ENCODE peak calls at places on chromosomes 4 and X, in four cellular contexts. U is prostate gland, E is uterus, F is HL-60. Z is an unnamed sample. For H3K27me3, the result is how much of the 10 kb centered on the place peaks cover.

GRCh38 chr4:82469776-82470345 is 39.5 kb downstream of the ENOPH1 start:
- DNase-seq in U (no peak), E (no peak), F (no peak), Z (no peak)

GRCh38 chrX:30141966-30142365 is 73.4 kb upstream of the MAGEB2 start:
- DNase-seq in U (no peak), E (no peak), F (no peak), Z (no peak)

GRCh38 chr4:8117278-8117682 is 41.3 kb downstream of the ABLIM2 start:
- DNase-seq in U (no peak), E (peak), F (no peak), Z (peak)

GRCh38 chr4:41696768-41697167 is 51.8 kb downstream of the PHOX2B start:
- DNase-seq in U (no peak), E (no peak), F (no peak), Z (no peak)

GRCh38 chrX:77404318-77404878 is 42.8 kb upstream of the FGF16 start:
- DNase-seq in U (no peak), E (peak), F (no peak), Z (no peak)

GRCh38 chr4:158936238-158936637 is 166.6 kb upstream of the RAPGEF2 start:
- DNase-seq in U (no peak), E (no peak), F (peak), Z (no peak)

GRCh38 chr4:39514888-39515401 is 12.3 kb downstream of the UGDH start:
- DNase-seq in U (peak), E (no peak), F (no peak), Z (no peak)

GRCh38 chrX:43266487-43266886 is 389.6 kb upstream of the MAOA start:
- DNase-seq in U (no peak), E (no peak), F (no peak), Z (no peak)

GRCh38 chrX:12657881-12658280 is 133.3 kb upstream of the PRPS2 start:
- DNase-seq in U (no peak), E (no peak), F (no peak), Z (no peak)

GRCh38 chr4:80112236-80112635 is 39.2 kb upstream of the ANTXR2 start:
- DNase-seq in U (no peak), E (peak), F (no peak), Z (no peak)

GRCh38 chr4:67580577-67580976 is 22.1 kb downstream of the STAP1 start:
- DNase-seq in U (no peak), E (no peak), F (no peak), Z (no peak)

GRCh38 chr4:178752954-178753525 is 1310.8 kb upstream of the AGA start:
- DNase-seq in U (no peak), E (no peak), F (no peak), Z (no peak)

GRCh38 chr4:87944967-87945366 is 30.5 kb upstream of the SPP1 start:
- DNase-seq in U (no peak), E (no peak), F (no peak), Z (no peak)

GRCh38 chr4:76590847-76591281 is 155.8 kb downstream of the SHROOM3 start:
- DNase-seq in U (no peak), E (no peak), F (no peak), Z (no peak)

GRCh38 chrX:80747832-80748231 is 61.8 kb downstream of the BRWD3 start:
- DNase-seq in U (no peak), E (no peak), F (no peak), Z (no peak)

GRCh38 chrX:152343306-152343705 is 107.8 kb downstream of the GABRA3 start:
- DNase-seq in U (no peak), E (no peak), F (no peak), Z (no peak)

GRCh38 chrX:12865359-12865758 is 1.5 kb upstream of the TLR7 start:
- DNase-seq in U (no peak), E (no peak), F (peak), Z (no peak)

GRCh38 chrX:15947648-15948317 is 93.2 kb upstream of the AP1S2 start:
- DNase-seq in U (no peak), E (no peak), F (no peak), Z (no peak)

GRCh38 chrX:120660638-120661037 is 30.8 kb upstream of the C1GALT1C1 start:
- DNase-seq in U (no peak), E (no peak), F (no peak), Z (no peak)

GRCh38 chrX:94288325-94288724 is 614.3 kb downstream of the FAM133A start:
- DNase-seq in U (no peak), E (no peak), F (no peak), Z (no peak)

GRCh38 chrX:82816572-82816971 is 691.5 kb upstream of the POU3F4 start:
- DNase-seq in U (no peak), E (no peak), F (no peak), Z (no peak)

GRCh38 chrX:96841325-96841724 is 42.4 kb upstream of the RPA4 start:
- DNase-seq in U (no peak), E (no peak), F (no peak), Z (peak)

GRCh38 chr4:7784131-7784870 is 155.4 kb downstream of the AFAP1 start:
- DNase-seq in U (no peak), E (no peak), F (no peak), Z (no peak)

GRCh38 chrX:116961872-116962582 is 499.3 kb upstream of the CT83 start:
- DNase-seq in U (no peak), E (no peak), F (no peak), Z (no peak)

GRCh38 chrX:9285342-9285771 is 179.5 kb upstream of the TBL1X start:
- DNase-seq in U (no peak), E (no peak), F (no peak), Z (no peak)

GRCh38 chr4:100317032-100317864 is 127.0 kb upstream of the DDIT4L start:
- DNase-seq in U (no peak), E (no peak), F (no peak), Z (no peak)

GRCh38 chrX:110006826-110007375 is 4.0 kb downstream of the TMEM164 start:
- DNase-seq in U (no peak), E (no peak), F (no peak), Z (no peak)

GRCh38 chrX:362937-363620 is 23.6 kb downstream of the PPP2R3B start:
- DNase-seq in U (no peak), E (no peak), F (no peak), Z (no peak)

GRCh38 chr4:17941731-17942130 is 79.8 kb downstream of the LCORL start:
- DNase-seq in U (no peak), E (no peak), F (no peak), Z (no peak)

GRCh38 chr4:127667772-127668171 is 35.0 kb downstream of the INTU start:
- DNase-seq in U (no peak), E (no peak), F (no peak), Z (no peak)

GRCh38 chr4:89152972-89153371 is 41.6 kb downstream of the TIGD2 start:
- DNase-seq in U (no peak), E (no peak), F (no peak), Z (no peak)

GRCh38 chrX:107542500-107542899 is 85.8 kb upstream of the PRPS1 start:
- DNase-seq in U (peak), E (no peak), F (no peak), Z (no peak)

GRCh38 chr4:153465583-153465921 is 608 bp upstream of the TMEM131L start:
- DNase-seq in U (peak), E (no peak), F (no peak), Z (peak)

GRCh38 chr4:152850377-152850776 is 70.6 kb downstream of the ARFIP1 start:
- DNase-seq in U (no peak), E (no peak), F (peak), Z (peak)

GRCh38 chr4:37524267-37524666 is 161.9 kb downstream of the RELL1 start:
- DNase-seq in U (no peak), E (no peak), F (no peak), Z (no peak)

GRCh38 chrX:112844250-112844649 is 3.6 kb upstream of the AMOT start:
- DNase-seq in U (no peak), E (no peak), F (no peak), Z (no peak)

GRCh38 chr4:146407257-146407656 is 114.5 kb downstream of the SLC10A7 start:
- DNase-seq in U (no peak), E (no peak), F (no peak), Z (no peak)

DNA sequence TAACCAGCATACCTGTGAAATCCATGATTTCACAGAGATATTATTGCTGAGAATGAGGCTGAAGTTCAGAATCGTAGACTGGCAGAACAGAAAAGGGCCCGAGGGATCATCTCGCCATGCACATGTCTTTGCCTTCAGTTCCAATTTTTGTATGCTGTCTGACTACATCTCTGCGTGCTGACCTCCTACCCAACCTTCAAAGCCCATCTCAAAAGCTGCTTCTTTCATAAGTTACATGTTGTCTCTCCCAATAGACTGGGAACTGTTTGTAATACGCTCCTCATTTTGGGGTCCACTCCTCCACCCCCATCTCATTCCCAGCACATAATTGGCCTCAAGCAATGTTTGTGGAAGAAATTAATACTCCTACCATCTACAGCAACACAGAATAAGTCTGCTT is 78.2 kb downstream of the RTL5 start:
- DNase-seq in U (no peak), E (no peak), F (no peak), Z (no peak)
- H3K27me3 ChIP-seq in U (under half), E (under half), F (under half), Z (under half)

DNA sequence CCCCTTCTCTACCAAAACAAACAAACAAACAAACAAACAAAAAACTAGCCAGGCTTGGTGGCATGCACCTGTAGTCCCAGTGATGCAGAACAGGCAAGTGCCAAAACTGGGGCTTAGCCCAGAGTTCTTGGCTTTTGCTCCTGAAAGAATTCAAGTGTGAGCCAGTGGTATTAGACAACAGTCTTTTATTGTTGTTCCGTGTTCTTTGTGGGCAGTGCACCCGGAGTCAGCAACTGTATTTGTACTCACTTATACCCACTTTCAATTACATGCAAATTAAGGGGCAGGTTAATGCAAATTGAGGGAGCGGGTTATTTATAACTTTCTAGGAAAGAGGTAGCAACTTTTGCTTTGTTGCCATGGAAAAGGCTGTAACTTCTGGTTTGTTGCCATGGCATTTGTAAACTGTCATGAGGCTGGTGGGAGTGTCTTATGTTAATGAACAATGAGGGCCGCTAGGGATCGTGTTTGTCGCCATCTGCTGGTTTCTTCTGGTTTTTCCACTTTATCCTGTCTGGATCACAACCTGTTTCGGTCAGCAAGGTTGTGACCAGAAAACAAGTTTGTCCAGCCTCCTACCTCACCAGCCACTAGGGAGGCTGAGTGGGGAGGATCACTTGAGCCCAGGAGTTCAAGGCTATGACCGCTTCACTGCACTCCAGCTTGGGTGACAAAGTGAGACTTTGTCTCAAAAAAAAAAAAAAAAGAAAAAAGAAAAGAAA is 88.8 kb upstream of the ESX1 start:
- DNase-seq in U (no peak), E (peak), F (no peak), Z (no peak)
- H3K27me3 ChIP-seq in U (under half), E (under half), F (under half), Z (under half)

GRCh38 chr4:2062808-2063524 is 3.8 kb downstream of the NAT8L start:
- DNase-seq in U (no peak), E (no peak), F (no peak), Z (no peak)
- H3K27me3 ChIP-seq in U (under half), E (under half), F (under half), Z (under half)

DNA sequence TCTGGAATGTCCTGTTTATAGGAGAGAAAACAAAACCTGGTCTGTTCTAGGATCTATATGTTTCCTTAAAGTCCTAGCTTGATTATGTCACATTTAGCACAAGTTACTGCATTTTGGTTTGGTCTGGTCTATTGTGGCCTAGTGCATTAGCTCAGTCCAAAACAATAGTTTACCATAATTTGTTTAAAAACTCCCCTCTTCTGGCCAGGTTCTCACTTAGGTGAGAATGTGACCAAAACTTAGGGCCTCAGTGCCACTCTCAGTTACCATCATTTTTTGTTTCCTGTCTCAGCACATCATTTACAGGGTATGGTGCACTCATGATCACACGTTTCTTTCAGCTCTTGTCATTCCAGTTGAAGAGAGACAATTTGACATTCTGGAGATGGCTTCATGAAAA is 378.5 kb downstream of the KLHL4 start:
- DNase-seq in U (no peak), E (no peak), F (no peak), Z (no peak)
- H3K27me3 ChIP-seq in U (under half), E (under half), F (under half), Z (under half)

GRCh38 chr4:560731-561211 is 15.3 kb downstream of the TMEM271 start:
- DNase-seq in U (no peak), E (no peak), F (no peak), Z (no peak)

GRCh38 chr4:561456-561855 is 14.6 kb downstream of the TMEM271 start:
- DNase-seq in U (no peak), E (no peak), F (no peak), Z (no peak)

GRCh38 chr4:560061-560460 is 16.0 kb downstream of the TMEM271 start:
- DNase-seq in U (no peak), E (no peak), F (no peak), Z (no peak)

GRCh38 chr4:552059-552458 is 24.0 kb downstream of the TMEM271 start:
- DNase-seq in U (no peak), E (no peak), F (no peak), Z (no peak)

DNA sequence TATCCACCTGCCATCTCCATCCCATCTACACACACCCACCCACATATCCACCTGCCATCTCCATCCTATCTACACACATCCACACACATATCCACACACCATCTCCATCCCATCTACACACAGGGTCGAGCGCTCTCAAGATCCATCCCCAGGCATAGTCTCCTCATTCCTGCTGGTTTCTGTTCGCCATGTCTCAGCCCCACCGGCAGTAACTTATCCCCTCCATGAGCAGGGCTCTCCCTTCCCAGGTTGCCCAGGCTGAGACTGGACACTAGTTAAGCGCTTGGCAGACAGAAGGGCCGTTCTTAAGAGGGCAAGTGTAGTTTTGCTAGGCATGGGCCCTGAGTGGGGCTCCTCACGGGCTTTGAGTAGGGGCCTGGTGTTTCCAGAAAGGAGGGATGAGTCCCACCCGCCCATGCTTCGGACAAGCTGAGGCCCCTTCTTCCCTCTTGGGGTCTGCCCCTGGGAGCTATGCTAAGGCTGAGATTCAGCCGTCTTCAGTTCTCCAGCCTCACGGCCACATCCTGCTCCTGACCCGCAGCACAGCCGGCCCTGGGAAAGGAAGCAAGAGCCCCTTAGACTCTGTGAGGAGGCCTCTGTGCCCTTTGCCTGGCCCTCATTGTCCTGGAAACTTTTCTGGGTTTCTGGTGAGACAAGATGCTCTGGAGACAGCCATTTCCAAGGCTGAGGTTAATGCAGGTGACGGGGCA is 20.4 kb downstream of the TMEM271 start:
- DNase-seq in U (no peak), E (no peak), F (no peak), Z (no peak)
- H3K27me3 ChIP-seq in U (under half), E (under half), F (under half), Z (under half)

GRCh38 chr4:174540175-174540574 is 17.9 kb upstream of the HPGD start:
- DNase-seq in U (no peak), E (no peak), F (no peak), Z (no peak)
- H3K27me3 ChIP-seq in U (under half), E (under half), F (under half), Z (under half)

GRCh38 chrX:2583194-2584162 is 82.7 kb upstream of the DHRSX start:
- DNase-seq in U (no peak), E (no peak), F (no peak), Z (no peak)
- H3K27me3 ChIP-seq in U (under half), E (under half), F (under half), Z (under half)

GRCh38 chrX:115598556-115598955 is 37.6 kb downstream of the PLS3 start:
- DNase-seq in U (no peak), E (no peak), F (no peak), Z (no peak)

GRCh38 chrX:115606861-115607260 is 45.9 kb downstream of the PLS3 start:
- DNase-seq in U (no peak), E (no peak), F (no peak), Z (no peak)

GRCh38 chrX:115602308-115602707 is 41.3 kb downstream of the PLS3 start:
- DNase-seq in U (no peak), E (no peak), F (no peak), Z (no peak)

GRCh38 chrX:115603534-115604074 is 42.6 kb downstream of the PLS3 start:
- DNase-seq in U (no peak), E (no peak), F (no peak), Z (no peak)

GRCh38 chrX:115602729-115603389 is 41.9 kb downstream of the PLS3 start:
- DNase-seq in U (no peak), E (no peak), F (no peak), Z (no peak)
- H3K27me3 ChIP-seq in U (under half), E (under half), F (under half), Z (under half)

Z was measured in gastrocnemius medialis.